ENCODE peak calls at places on chromosomes 3 and 15, in five cellular contexts. L is astrocyte of the spinal cord; A is activated CD8-positive, alpha-beta memory T cell treated with anti-CD3 and anti-CD28 coated beads for 48 hours; F is dermis microvascular lymphatic vessel endothelial cell; K is iris pigment epithelial cell. E is an unnamed sample.

GRCh38 chr15:53384417-53384816 is 375.0 kb downstream of the WDR72 start:
- DNase-seq in L (no peak), A (no peak), F (no peak), K (no peak), E (no peak)

GRCh38 chr15:53976844-53977392 is 1.3 kb upstream of the UNC13C start:
- DNase-seq in L (no peak), A (no peak), F (no peak), K (peak), E (peak)

GRCh38 chr15:92614791-92615785 is 40.5 kb downstream of the FAM174B start:
- DNase-seq in L (no peak), A (no peak), F (peak), K (no peak), E (no peak)

GRCh38 chr3:149657458-149657795 is 398 bp downstream of the WWTR1 start:
- DNase-seq in L (peak), A (no peak), F (no peak), K (peak), E (peak)

GRCh38 chr15:89155656-89156055 is 65.7 kb downstream of the RLBP1 start:
- DNase-seq in L (no peak), A (no peak), F (no peak), K (no peak), E (peak)

GRCh38 chr3:62201438-62202035 is 171.8 kb downstream of the FEZF2 start:
- DNase-seq in L (peak), A (no peak), F (peak), K (peak), E (no peak)

GRCh38 chr15:73873889-73874511 is 636 bp downstream of the TBC1D21 start:
- DNase-seq in L (peak), A (no peak), F (peak), K (peak), E (no peak)

GRCh38 chr15:89143503-89144162 is 55.4 kb downstream of the ABHD2 start:
- DNase-seq in L (peak), A (no peak), F (peak), K (peak), E (no peak)